ENCODE peak calls at places on chromosomes 7 and 10, in seven cellular contexts. B is nephron progenitor cell; T is psoas muscle; U is fibroblast of mammary gland; F is GM20000; M is body of pancreas; L is stimulated activated CD8-positive, alpha-beta memory T cell treated with anti-CD3 and anti-CD28 coated beads, Interleukin-15, amount 100 ng/mL, for 24 hours. R is an unnamed sample.

GRCh38 chr7:1689356-1689755 is 19.3 kb downstream of the ELFN1 start:
- DNase-seq in B (no peak), T (no peak), U (no peak), F (no peak), M (no peak), L (no peak), R (peak; percentile 4)

GRCh38 chr10:33265621-33266020 is 68.8 kb downstream of the NRP1 start:
- DNase-seq in B (no peak), T (no peak), U (no peak), F (no peak), M (peak; percentile 74), L (peak; percentile 6), R (no peak)

GRCh38 chr10:130353928-130354327 is 217.7 kb downstream of the GLRX3 start:
- DNase-seq in B (no peak), T (no peak), U (no peak), F (no peak), M (no peak), L (no peak), R (no peak)

GRCh38 chr10:72690071-72690755 is 1.7 kb upstream of the MCU start:
- DNase-seq in B (peak; percentile 7), T (no peak), U (no peak), F (no peak), M (no peak), L (no peak), R (no peak)

GRCh38 chr10:79435271-79436065 is 10.0 kb downstream of the ZCCHC24 start:
- DNase-seq in B (no peak), T (peak; percentile 60), U (peak; percentile 75), F (no peak), M (no peak), L (no peak), R (no peak)

GRCh38 chr7:45071528-45071927 is 17.2 kb downstream of the NACAD start:
- DNase-seq in B (no peak), T (no peak), U (peak; percentile 27), F (no peak), M (no peak), L (no peak), R (no peak)

GRCh38 chr10:20990604-20991003 is 93.5 kb upstream of the NEBL start:
- DNase-seq in B (no peak), T (no peak), U (peak; percentile 86), F (no peak), M (no peak), L (no peak), R (no peak)

GRCh38 chr10:124381011-124381591 is 37.6 kb downstream of the OAT start:
- DNase-seq in B (no peak), T (no peak), U (peak; percentile 6), F (no peak), M (no peak), L (no peak), R (no peak)

GRCh38 chr10:124236818-124237217 is 143.4 kb upstream of the CHST15 start:
- DNase-seq in B (no peak), T (no peak), U (no peak), F (no peak), M (no peak), L (no peak), R (no peak)

GRCh38 chr7:19146699-19147098 is 1.5 kb upstream of the FERD3L start:
- DNase-seq in B (peak; percentile 32), T (no peak), U (peak; percentile 51), F (no peak), M (no peak), L (no peak), R (peak; percentile 16)

GRCh38 chr7:5477723-5478531 is 54.3 kb upstream of the TNRC18 start:
- DNase-seq in B (peak; percentile 61), T (no peak), U (no peak), F (peak; percentile 83), M (no peak), L (no peak), R (no peak)

GRCh38 chr10:102612964-102613275 is 31.4 kb upstream of the TRIM8 start:
- DNase-seq in B (no peak), T (no peak), U (no peak), F (no peak), M (no peak), L (no peak), R (no peak)

GRCh38 chr7:44062903-44063295 is 2.5 kb downstream of the PGAM2 start:
- DNase-seq in B (no peak), T (peak; percentile 15), U (no peak), F (no peak), M (peak; percentile 3), L (no peak), R (no peak)

GRCh38 chr7:43590862-43591550 is 8.1 kb downstream of the STK17A start:
- DNase-seq in B (no peak), T (no peak), U (no peak), F (peak; percentile 67), M (no peak), L (no peak), R (no peak)

GRCh38 chr7:15463801-15464761 is 97.7 kb downstream of the AGMO start:
- DNase-seq in B (no peak), T (no peak), U (peak; percentile 52), F (no peak), M (no peak), L (no peak), R (no peak)

GRCh38 chr10:68655620-68656126 is 65.4 kb upstream of the CCAR1 start:
- DNase-seq in B (no peak), T (no peak), U (no peak), F (no peak), M (no peak), L (no peak), R (no peak)

GRCh38 chr7:11369696-11370095 is 396.0 kb downstream of the PHF14 start:
- DNase-seq in B (no peak), T (no peak), U (no peak), F (no peak), M (no peak), L (no peak), R (no peak)

GRCh38 chr7:158689500-158689899 is 15.1 kb downstream of the NCAPG2 start:
- DNase-seq in B (no peak), T (no peak), U (no peak), F (no peak), M (no peak), L (no peak), R (no peak)

GRCh38 chr7:10888861-10889260 is 84.8 kb upstream of the PHF14 start:
- DNase-seq in B (no peak), T (no peak), U (no peak), F (no peak), M (no peak), L (no peak), R (no peak)

GRCh38 chr7:2595258-2595860 is 36.4 kb upstream of the TTYH3 start:
- DNase-seq in B (no peak), T (no peak), U (no peak), F (no peak), M (no peak), L (no peak), R (no peak)

GRCh38 chr10:110425684-110426293 is 71.9 kb upstream of the DUSP5 start:
- DNase-seq in B (no peak), T (no peak), U (peak; percentile 100), F (peak; percentile 65), M (no peak), L (no peak), R (no peak)

GRCh38 chr10:69685426-69685801 is 55.4 kb downstream of the FAM241B start:
- DNase-seq in B (no peak), T (no peak), U (no peak), F (no peak), M (no peak), L (no peak), R (no peak)

GRCh38 chr7:23474098-23474828 is 4.0 kb upstream of the IGF2BP3 start:
- DNase-seq in B (peak; percentile 94), T (peak; percentile 69), U (peak; percentile 88), F (peak; percentile 95), M (peak; percentile 35), L (no peak), R (peak; percentile 93)

GRCh38 chr7:44959956-44960640 is 18.7 kb downstream of the MYO1G start:
- DNase-seq in B (no peak), T (no peak), U (no peak), F (peak; percentile 32), M (no peak), L (no peak), R (no peak)

GRCh38 chr7:73703985-73704639 is 15.4 kb downstream of the STX1A start:
- DNase-seq in B (peak; percentile 84), T (peak; percentile 50), U (peak; percentile 39), F (peak; percentile 75), M (no peak), L (no peak), R (no peak)

GRCh38 chr7:15839415-15840100 is 153.1 kb upstream of the MEOX2 start:
- DNase-seq in B (peak; percentile 69), T (peak; percentile 64), U (peak; percentile 44), F (no peak), M (peak; percentile 19), L (no peak), R (no peak)

GRCh38 chr7:44490351-44491200 is at the start of gene NUDCD3:
- DNase-seq in B (peak; percentile 78), T (peak; percentile 85), U (peak; percentile 80), F (peak; percentile 91), M (peak; percentile 85), L (peak; percentile 59), R (peak; percentile 66)

GRCh38 chr10:33224251-33224965 is 110.1 kb downstream of the NRP1 start:
- DNase-seq in B (no peak), T (no peak), U (no peak), F (no peak), M (no peak), L (no peak), R (no peak)

GRCh38 chr10:123999956-124000615 is 93.3 kb downstream of the CHST15 start:
- DNase-seq in B (no peak), T (no peak), U (no peak), F (no peak), M (no peak), L (no peak), R (no peak)

GRCh38 chr10:54009672-54010071 is 791.4 kb downstream of the PCDH15 start:
- DNase-seq in B (no peak), T (no peak), U (no peak), F (no peak), M (no peak), L (no peak), R (no peak)